ENCODE peak calls at places on chromosomes 6 and 20, in four cellular contexts. O is fibroblast of lung, E is AG10803, B is AG04450. K is an unnamed sample.

GRCh38 chr6:46923476-46923875 is 1.7 kb upstream of the ADGRF5 start:
- DNase-seq in O (no peak), E (no peak), B (no peak), K (no peak)

GRCh38 chr20:62409935-62410741 is 3.1 kb upstream of the CABLES2 start:
- DNase-seq in O (peak; percentile 9), E (peak; percentile 8), B (no peak), K (peak; percentile 41)

GRCh38 chr6:127858992-127859391 is 41.9 kb downstream of the THEMIS start:
- DNase-seq in O (no peak), E (no peak), B (no peak), K (no peak)

GRCh38 chr20:39849664-39850063 is 839.4 kb downstream of the MAFB start:
- DNase-seq in O (peak; percentile 91), E (peak; percentile 95), B (peak; percentile 83), K (peak; percentile 91)

GRCh38 chr6:138528986-138529385 is 29.7 kb upstream of the NHSL1 start:
- DNase-seq in O (no peak), E (no peak), B (no peak), K (no peak)

GRCh38 chr6:11584264-11584663 is 46.7 kb downstream of the TMEM170B start:
- DNase-seq in O (peak; percentile 30), E (no peak), B (no peak), K (peak; percentile 28)

GRCh38 chr20:52812231-52812847 is 159.8 kb upstream of the TSHZ2 start:
- DNase-seq in O (no peak), E (no peak), B (no peak), K (no peak)

GRCh38 chr6:17986656-17987575 is 519 bp downstream of the KIF13A start:
- DNase-seq in O (peak; percentile 57), E (peak; percentile 55), B (no peak), K (peak; percentile 19)

GRCh38 chr6:15897063-15897934 is 231.6 kb upstream of the MYLIP start:
- DNase-seq in O (peak; percentile 79), E (peak; percentile 53), B (no peak), K (peak; percentile 62)

GRCh38 chr6:166657531-166657930 is 30.5 kb upstream of the RPS6KA2 start:
- DNase-seq in O (no peak), E (no peak), B (no peak), K (no peak)

GRCh38 chr6:114862809-114863208 is 520.0 kb upstream of the HS3ST5 start:
- DNase-seq in O (no peak), E (no peak), B (no peak), K (peak; percentile 5)

GRCh38 chr6:45350186-45350585 is 22.1 kb downstream of the RUNX2 start:
- DNase-seq in O (peak; percentile 13), E (no peak), B (no peak), K (no peak)

DNA sequence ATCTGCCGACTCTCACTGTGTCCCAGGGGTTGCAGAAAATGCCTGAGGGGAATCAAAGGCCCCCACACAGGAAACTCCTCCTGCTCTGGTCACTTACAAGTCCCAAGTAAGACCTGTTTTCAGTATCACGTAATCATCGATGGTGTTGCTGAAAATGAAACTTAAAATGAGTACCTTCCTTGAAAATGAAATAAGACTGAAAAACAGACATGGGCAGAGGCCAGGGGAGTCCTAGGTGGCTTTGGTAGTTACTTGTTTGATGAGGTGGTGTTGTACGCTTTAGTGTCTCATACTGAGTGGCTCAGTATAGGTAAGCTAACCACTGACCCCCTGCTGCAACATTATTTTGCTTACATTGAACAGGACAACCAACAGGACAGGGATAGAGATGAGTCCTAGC is 43.0 kb upstream of the SYNCRIP start:
- DNase-seq in O (no peak), E (no peak), B (no peak), K (no peak)
- H3K4me3 ChIP-seq in O (no peak overlapping the region), E (no peak overlapping the region), B (no peak overlapping the region), K (no peak overlapping the region)

DNA sequence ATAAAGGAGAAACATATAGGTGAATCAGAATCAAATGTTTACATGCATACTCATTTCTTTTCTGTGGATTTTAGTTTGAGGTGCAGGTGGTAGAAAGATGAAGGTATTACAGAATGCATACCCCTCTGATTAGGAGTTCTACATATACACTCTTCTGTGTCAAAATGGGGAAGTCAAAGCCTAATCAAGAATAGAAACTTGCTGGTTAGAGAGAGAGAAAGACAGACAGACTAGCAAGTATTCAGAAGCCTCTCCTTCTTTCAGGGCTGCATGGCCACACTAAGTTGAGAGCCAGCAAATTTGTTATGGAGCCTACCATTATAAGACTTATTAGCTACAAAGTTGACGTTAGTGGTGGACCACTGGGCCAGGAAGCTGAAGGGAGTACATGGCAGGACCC is 358.3 kb upstream of the EYS start:
- DNase-seq in O (no peak), E (no peak), B (no peak), K (no peak)
- TF ChIP-seq CTCF in O (no peak), E (no peak), B (no peak), K (no peak)

GRCh38 chr20:57388953-57389694 is 2.1 kb upstream of the RBM38 start:
- DNase-seq in O (peak; percentile 65), E (peak; percentile 71), B (no peak), K (peak; percentile 82)
- H3K4me3 ChIP-seq in O (no peak overlapping the region), E (peak overlapping the region; percentile 41), B (peak overlapping the region; percentile 17), K (peak overlapping the region; percentile 25)

DNA sequence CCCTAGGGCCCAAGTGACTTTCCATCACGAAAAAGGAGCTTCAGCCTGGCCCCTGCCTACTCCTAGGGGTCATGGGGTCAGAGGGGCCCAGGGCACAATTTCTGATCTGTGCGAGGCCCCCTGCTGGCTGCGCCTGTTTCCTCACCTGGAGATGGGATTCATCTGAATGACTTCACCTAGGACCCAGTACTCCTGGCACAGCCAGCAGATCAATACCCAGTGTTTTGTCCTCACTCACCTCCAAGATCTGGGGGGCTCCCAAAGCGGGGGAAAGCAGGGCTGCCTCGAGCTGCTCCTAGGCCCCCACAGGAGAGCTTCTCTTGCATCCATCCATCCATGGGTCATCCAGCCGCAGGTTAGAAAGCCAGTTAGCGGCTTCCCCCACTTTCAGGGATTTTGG is 33.8 kb downstream of the CD40 start:
- DNase-seq in O (no peak), E (no peak), B (no peak), K (no peak)
- TF ChIP-seq CTCF in O (peak; percentile 15), E (peak; percentile 29), B (peak; percentile 34), K (peak; percentile 7)

GRCh38 chr6:54002118-54002517 is 109.1 kb upstream of the MLIP start:
- DNase-seq in O (no peak), E (peak; percentile 3), B (no peak), K (no peak)
- H3K4me3 ChIP-seq in O (no peak overlapping the region), E (no peak overlapping the region), B (no peak overlapping the region), K (no peak overlapping the region)

K was measured in foreskin fibroblast.